ENCODE peak calls at places on chromosome 16, in five cellular contexts. H is activated T-cell treated with anti-CD3 and anti-CD28 coated beads, Interleukin-2, amount 50 U/mL, for 72 hours; P is epithelial cell of esophagus; A is foreskin keratinocyte; E is HEK293T. M is an unnamed sample.

GRCh38 chr16:54576776-54577175 is 290.2 kb upstream of the IRX3 start:
- DNase-seq in H (no peak), P (no peak), A (no peak), E (no peak), M (no peak)

GRCh38 chr16:8099586-8099985 is 490.7 kb downstream of the TMEM114 start:
- DNase-seq in H (no peak), P (no peak), A (no peak), E (no peak), M (no peak)

GRCh38 chr16:71501562-71501961 is 12.4 kb upstream of the ZNF19 start:
- DNase-seq in H (no peak), P (no peak), A (no peak), E (no peak), M (no peak)

GRCh38 chr16:27795992-27796614 is 246.2 kb downstream of the KATNIP start:
- DNase-seq in H (peak; percentile 14), P (peak; percentile 50), A (peak; percentile 16), E (peak; percentile 44), M (peak; percentile 57)

GRCh38 chr16:5738586-5738985 is 641.0 kb upstream of the EEF2KMT start:
- DNase-seq in H (no peak), P (no peak), A (peak; percentile 1), E (no peak), M (no peak)

GRCh38 chr16:85129846-85130706 is 17.8 kb upstream of the CIBAR2 start:
- DNase-seq in H (no peak), P (no peak), A (no peak), E (no peak), M (no peak)

GRCh38 chr16:62363451-62363850 is 327.2 kb upstream of the CDH8 start:
- DNase-seq in H (no peak), P (peak; percentile 14), A (peak; percentile 1), E (peak; percentile 3), M (no peak)

GRCh38 chr16:89442990-89443726 is 47.2 kb downstream of the ANKRD11 start:
- DNase-seq in H (no peak), P (peak; percentile 99), A (peak; percentile 97), E (no peak), M (no peak)

GRCh38 chr16:88378401-88378800 is 4.4 kb upstream of the ZNF469 start:
- DNase-seq in H (no peak), P (no peak), A (no peak), E (no peak), M (no peak)

GRCh38 chr16:20624882-20625807 is 49.0 kb upstream of the ACSM2B start:
- DNase-seq in H (no peak), P (no peak), A (no peak), E (no peak), M (no peak)

GRCh38 chr16:79982862-79983261 is 382.3 kb upstream of the MAF start:
- DNase-seq in H (no peak), P (no peak), A (no peak), E (no peak), M (no peak)

GRCh38 chr16:50631985-50632576 is 49.0 kb downstream of the SNX20 start:
- DNase-seq in H (no peak), P (no peak), A (no peak), E (no peak), M (no peak)

GRCh38 chr16:881219-882097 is 80.9 kb upstream of the GNG13 start:
- DNase-seq in H (no peak), P (no peak), A (no peak), E (no peak), M (no peak)

GRCh38 chr16:84714028-84714427 is 14.2 kb downstream of the USP10 start:
- DNase-seq in H (no peak), P (no peak), A (no peak), E (no peak), M (no peak)